ENCODE peak calls at places on chromosome 6, in seven cellular contexts. One of them, this sample, is unnamed. For H3K9me3 and H3K27me3, the result is how much of the 10 kb centered on the place peaks cover.

GRCh38 chr6:142968601-142969000 is 23.6 kb upstream of the HIVEP2 start:
- DNase-seq in mammary epithelial cell: no peak
- DNase-seq in adipocyte: no peak
- DNase-seq in pancreas: no peak
- DNase-seq in lung: no peak
- DNase-seq in heart right ventricle: no peak
- DNase-seq in MM.1S: no peak
- DNase-seq in this sample: no peak

GRCh38 chr6:15661815-15662245 is 998 bp downstream of the DTNBP1 start:
- DNase-seq in adipocyte: no peak
- DNase-seq in lung: no peak
- DNase-seq in heart right ventricle: no peak
- DNase-seq in pancreas: no peak
- DNase-seq in mammary epithelial cell: no peak
- DNase-seq in MM.1S: peak
- DNase-seq in this sample: no peak

GRCh38 chr6:149235130-149235561 is 82.4 kb upstream of the TAB2 start:
- DNase-seq in lung: peak
- DNase-seq in pancreas: peak
- DNase-seq in MM.1S: peak
- DNase-seq in mammary epithelial cell: peak
- DNase-seq in adipocyte: peak
- DNase-seq in heart right ventricle: peak
- DNase-seq in this sample: peak

GRCh38 chr6:135159531-135159930 is 21.6 kb upstream of the MYB start:
- DNase-seq in MM.1S: no peak
- DNase-seq in lung: no peak
- DNase-seq in heart right ventricle: no peak
- DNase-seq in mammary epithelial cell: no peak
- DNase-seq in adipocyte: no peak
- DNase-seq in pancreas: no peak
- DNase-seq in this sample: no peak

GRCh38 chr6:31053873-31054272 is 43.6 kb downstream of the MUC22 start:
- DNase-seq in heart right ventricle: no peak
- DNase-seq in MM.1S: no peak
- DNase-seq in pancreas: no peak
- DNase-seq in lung: no peak
- DNase-seq in adipocyte: no peak
- DNase-seq in mammary epithelial cell: no peak
- DNase-seq in this sample: no peak

GRCh38 chr6:3232017-3232838 is 4.8 kb upstream of the TUBB2B start:
- DNase-seq in mammary epithelial cell: no peak
- DNase-seq in pancreas: no peak
- DNase-seq in lung: no peak
- DNase-seq in MM.1S: no peak
- DNase-seq in heart right ventricle: no peak
- DNase-seq in adipocyte: no peak
- DNase-seq in this sample: no peak

GRCh38 chr6:37059344-37060194 is 54.1 kb downstream of the FGD2 start:
- DNase-seq in heart right ventricle: peak
- DNase-seq in adipocyte: peak
- DNase-seq in lung: peak
- DNase-seq in MM.1S: no peak
- DNase-seq in pancreas: no peak
- DNase-seq in mammary epithelial cell: peak
- DNase-seq in this sample: peak

GRCh38 chr6:148524976-148525375 is 182.3 kb downstream of the SASH1 start:
- DNase-seq in MM.1S: no peak
- DNase-seq in adipocyte: peak
- DNase-seq in mammary epithelial cell: no peak
- DNase-seq in lung: no peak
- DNase-seq in heart right ventricle: no peak
- DNase-seq in pancreas: no peak
- DNase-seq in this sample: peak

GRCh38 chr6:169966312-169967181 is 215.1 kb downstream of the ERMARD start:
- DNase-seq in lung: peak
- DNase-seq in heart right ventricle: no peak
- DNase-seq in mammary epithelial cell: no peak
- DNase-seq in MM.1S: no peak
- DNase-seq in adipocyte: no peak
- DNase-seq in pancreas: peak
- DNase-seq in this sample: no peak

GRCh38 chr6:45590225-45590624 is 212.5 kb upstream of the SUPT3H start:
- DNase-seq in lung: peak
- DNase-seq in mammary epithelial cell: peak
- DNase-seq in MM.1S: no peak
- DNase-seq in adipocyte: peak
- DNase-seq in heart right ventricle: no peak
- DNase-seq in pancreas: no peak
- DNase-seq in this sample: no peak

DNA sequence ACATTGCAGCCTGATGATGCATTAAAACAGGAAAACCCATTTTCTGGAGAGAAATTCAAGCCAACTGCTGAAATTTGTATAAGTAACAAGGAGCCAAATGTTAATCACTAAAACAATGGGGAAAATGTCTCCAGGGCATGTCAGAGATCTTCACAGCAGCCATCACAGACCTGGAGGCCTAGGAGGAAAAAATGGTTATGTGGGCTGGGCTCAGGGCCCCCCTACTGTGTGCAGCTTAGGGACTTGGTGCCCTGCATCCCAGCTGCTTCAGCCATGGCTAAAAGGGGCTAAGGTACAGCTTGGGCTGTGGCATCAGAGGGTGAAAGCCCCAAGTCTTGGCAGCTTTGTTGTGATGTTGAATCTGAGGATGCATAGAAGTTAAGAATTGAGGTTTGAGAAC is 479.8 kb downstream of the BCKDHB start:
- DNase-seq in heart right ventricle: no peak
- DNase-seq in mammary epithelial cell: no peak
- DNase-seq in MM.1S: no peak
- DNase-seq in adipocyte: no peak
- DNase-seq in lung: no peak
- DNase-seq in pancreas: no peak
- DNase-seq in this sample: no peak
- H3K9me3 ChIP-seq in heart right ventricle: under half
- H3K9me3 ChIP-seq in mammary epithelial cell: under half
- H3K9me3 ChIP-seq in MM.1S: under half
- H3K9me3 ChIP-seq in adipocyte: under half
- H3K9me3 ChIP-seq in lung: under half
- H3K9me3 ChIP-seq in pancreas: under half
- H3K9me3 ChIP-seq in this sample: under half

GRCh38 chr6:50819527-50819905 is 845 bp downstream of the TFAP2B start:
- DNase-seq in pancreas: no peak
- DNase-seq in adipocyte: peak
- DNase-seq in mammary epithelial cell: peak
- DNase-seq in heart right ventricle: no peak
- DNase-seq in MM.1S: no peak
- DNase-seq in lung: no peak
- DNase-seq in this sample: peak
- H3K27me3 ChIP-seq in pancreas: under half
- H3K27me3 ChIP-seq in adipocyte: half or more
- H3K27me3 ChIP-seq in mammary epithelial cell: half or more
- H3K27me3 ChIP-seq in heart right ventricle: half or more
- H3K27me3 ChIP-seq in MM.1S: under half
- H3K27me3 ChIP-seq in lung: under half
- H3K27me3 ChIP-seq in this sample: under half

GRCh38 chr6:137236581-137237355 is 17.6 kb upstream of the IFNGR1 start:
- DNase-seq in adipocyte: peak
- DNase-seq in mammary epithelial cell: no peak
- DNase-seq in MM.1S: no peak
- DNase-seq in heart right ventricle: no peak
- DNase-seq in lung: no peak
- DNase-seq in pancreas: no peak
- DNase-seq in this sample: no peak

GRCh38 chr6:137231895-137232294 is 12.7 kb upstream of the IFNGR1 start:
- DNase-seq in pancreas: no peak
- DNase-seq in heart right ventricle: no peak
- DNase-seq in mammary epithelial cell: no peak
- DNase-seq in MM.1S: no peak
- DNase-seq in adipocyte: no peak
- DNase-seq in lung: no peak
- DNase-seq in this sample: no peak

GRCh38 chr6:137233561-137234504 is 14.6 kb upstream of the IFNGR1 start:
- DNase-seq in adipocyte: peak
- DNase-seq in mammary epithelial cell: peak
- DNase-seq in pancreas: no peak
- DNase-seq in lung: no peak
- DNase-seq in MM.1S: no peak
- DNase-seq in heart right ventricle: peak
- DNase-seq in this sample: peak

GRCh38 chr6:137235686-137236085 is 16.5 kb upstream of the IFNGR1 start:
- DNase-seq in MM.1S: no peak
- DNase-seq in pancreas: no peak
- DNase-seq in lung: no peak
- DNase-seq in heart right ventricle: no peak
- DNase-seq in adipocyte: no peak
- DNase-seq in mammary epithelial cell: no peak
- DNase-seq in this sample: no peak

DNA sequence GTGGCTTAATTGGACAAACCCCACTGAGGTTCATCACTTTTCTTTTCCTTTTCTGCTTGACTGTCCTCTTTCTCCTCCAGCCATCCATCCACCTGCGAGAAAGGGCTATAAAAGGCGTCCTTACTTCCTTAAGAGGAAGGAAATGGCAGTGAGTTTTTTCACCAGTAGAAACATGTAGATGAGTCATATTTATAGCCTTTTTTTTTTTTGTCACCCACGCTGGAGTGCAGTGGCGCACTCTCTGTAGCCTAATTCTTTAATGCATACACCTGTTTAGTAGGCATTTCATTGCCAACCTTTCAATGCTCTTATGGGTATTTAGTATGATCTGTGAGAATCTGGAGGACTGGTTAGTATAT is 15.3 kb upstream of the IFNGR1 start:
- DNase-seq in lung: no peak
- DNase-seq in pancreas: no peak
- DNase-seq in adipocyte: no peak
- DNase-seq in MM.1S: peak
- DNase-seq in mammary epithelial cell: peak
- DNase-seq in heart right ventricle: no peak
- DNase-seq in this sample: no peak
- H3K4me3 ChIP-seq in lung: no peak
- H3K4me3 ChIP-seq in pancreas: no peak
- H3K4me3 ChIP-seq in adipocyte: peak
- H3K4me3 ChIP-seq in MM.1S: no peak
- H3K4me3 ChIP-seq in mammary epithelial cell: no peak
- H3K4me3 ChIP-seq in heart right ventricle: no peak
- H3K4me3 ChIP-seq in this sample: no peak

GRCh38 chr6:73282876-73283275 is 19.9 kb upstream of the KHDC1 start:
- DNase-seq in adipocyte: no peak
- DNase-seq in heart right ventricle: no peak
- DNase-seq in pancreas: no peak
- DNase-seq in lung: no peak
- DNase-seq in mammary epithelial cell: no peak
- DNase-seq in MM.1S: no peak
- DNase-seq in this sample: no peak

GRCh38 chr6:73290435-73290834 is 27.4 kb upstream of the KHDC1 start:
- DNase-seq in MM.1S: no peak
- DNase-seq in heart right ventricle: no peak
- DNase-seq in lung: no peak
- DNase-seq in mammary epithelial cell: peak
- DNase-seq in adipocyte: no peak
- DNase-seq in pancreas: no peak
- DNase-seq in this sample: peak

GRCh38 chr6:73286752-73287151 is 23.8 kb upstream of the KHDC1 start:
- DNase-seq in adipocyte: peak
- DNase-seq in MM.1S: no peak
- DNase-seq in lung: no peak
- DNase-seq in mammary epithelial cell: no peak
- DNase-seq in heart right ventricle: no peak
- DNase-seq in pancreas: no peak
- DNase-seq in this sample: no peak

GRCh38 chr6:73285674-73286283 is 22.8 kb upstream of the KHDC1 start:
- DNase-seq in MM.1S: peak
- DNase-seq in lung: no peak
- DNase-seq in pancreas: no peak
- DNase-seq in adipocyte: peak
- DNase-seq in mammary epithelial cell: peak
- DNase-seq in heart right ventricle: no peak
- DNase-seq in this sample: no peak
- H3K9me3 ChIP-seq in MM.1S: under half
- H3K9me3 ChIP-seq in lung: under half
- H3K9me3 ChIP-seq in pancreas: under half
- H3K9me3 ChIP-seq in adipocyte: under half
- H3K9me3 ChIP-seq in mammary epithelial cell: under half
- H3K9me3 ChIP-seq in heart right ventricle: under half
- H3K9me3 ChIP-seq in this sample: under half

GRCh38 chr6:33981421-33981820 is 164.5 kb downstream of the GRM4 start:
- DNase-seq in adipocyte: no peak
- DNase-seq in heart right ventricle: no peak
- DNase-seq in lung: no peak
- DNase-seq in pancreas: peak
- DNase-seq in mammary epithelial cell: no peak
- DNase-seq in MM.1S: no peak
- DNase-seq in this sample: no peak
- H3K27me3 ChIP-seq in adipocyte: under half
- H3K27me3 ChIP-seq in heart right ventricle: under half
- H3K27me3 ChIP-seq in lung: under half
- H3K27me3 ChIP-seq in pancreas: under half
- H3K27me3 ChIP-seq in mammary epithelial cell: under half
- H3K27me3 ChIP-seq in MM.1S: under half
- H3K27me3 ChIP-seq in this sample: under half

DNA sequence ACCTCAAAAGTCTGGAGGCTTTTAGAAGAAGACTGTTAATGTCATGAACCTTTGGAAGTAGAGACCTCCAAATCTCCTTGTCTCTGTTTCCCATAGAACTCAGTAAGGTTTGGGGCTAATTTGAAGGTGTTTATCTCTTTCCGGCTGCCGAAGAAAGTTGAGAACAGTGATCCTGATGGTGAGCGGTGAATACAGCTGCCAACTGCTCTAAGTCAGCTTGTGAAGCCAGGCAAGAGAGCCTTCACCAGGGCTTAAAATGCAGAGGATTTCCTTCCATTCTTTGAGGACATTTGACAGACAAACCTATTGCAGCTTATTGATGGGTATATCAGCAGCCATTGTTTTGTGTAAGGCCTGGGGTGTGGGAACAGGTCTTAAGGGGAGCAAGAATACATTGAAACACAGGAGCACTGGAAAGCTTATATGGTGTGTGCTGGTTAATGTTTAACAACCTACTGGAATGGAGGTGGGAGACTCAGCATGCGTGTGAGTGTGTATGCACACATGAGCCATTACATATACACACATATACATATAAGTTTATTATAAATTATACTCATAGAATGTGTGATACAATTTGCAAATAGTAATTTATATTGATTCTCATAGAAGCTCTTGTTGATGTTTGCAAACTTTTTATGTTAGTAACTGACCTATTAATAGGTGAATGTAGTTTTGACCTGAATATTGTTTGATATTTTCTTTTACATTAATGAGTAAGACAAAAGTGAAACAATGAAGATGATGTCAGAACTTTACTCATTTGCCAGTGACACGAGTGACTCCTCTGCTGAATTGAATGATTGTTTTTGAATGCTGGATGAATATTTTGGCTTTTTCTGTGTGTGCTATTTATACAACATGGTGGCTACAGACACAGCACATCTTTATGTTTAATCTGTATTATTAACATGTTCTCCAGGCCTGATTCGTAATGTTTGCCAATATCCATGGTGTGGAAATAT is 18.1 kb downstream of the PLEKHG1 start:
- DNase-seq in pancreas: no peak
- DNase-seq in lung: no peak
- DNase-seq in heart right ventricle: no peak
- DNase-seq in adipocyte: no peak
- DNase-seq in mammary epithelial cell: peak
- DNase-seq in MM.1S: no peak
- DNase-seq in this sample: no peak
- H3K4me3 ChIP-seq in pancreas: no peak
- H3K4me3 ChIP-seq in lung: no peak
- H3K4me3 ChIP-seq in heart right ventricle: no peak
- H3K4me3 ChIP-seq in adipocyte: no peak
- H3K4me3 ChIP-seq in mammary epithelial cell: no peak
- H3K4me3 ChIP-seq in MM.1S: no peak
- H3K4me3 ChIP-seq in this sample: no peak